ENCODE peak calls at places on chromosomes 13 and 19, in six cellular contexts. S is A549, M is PC-3, J is mammary epithelial cell, E is PC-9, C is IMR-90. Q is an unnamed sample.
A peak's percentile ranks its signal among the peaks of the same experiment; 100 is the strongest.

GRCh38 chr13:97194473-97194872 is 27.7 kb upstream of the MBNL2 start:
- DNase-seq in J (peak; percentile 74), E (peak; percentile 76), C (peak; percentile 78), S (no peak), M (peak; percentile 71), Q (peak; percentile 45)

GRCh38 chr13:55566334-55566733 is 1574.4 kb upstream of the PRR20A start:
- DNase-seq in M (no peak), S (no peak), C (no peak), J (no peak), E (no peak), Q (no peak)

GRCh38 chr13:64054306-64054705 is 2638.7 kb upstream of the PCDH20 start:
- DNase-seq in J (no peak), S (no peak), C (no peak), M (no peak), E (no peak), Q (no peak)

GRCh38 chr13:99220199-99220931 is 19.7 kb downstream of the UBAC2 start:
- DNase-seq in C (no peak), J (no peak), M (no peak), S (no peak), E (no peak), Q (no peak)

GRCh38 chr13:48050550-48050949 is 13.0 kb downstream of the NUDT15 start:
- DNase-seq in E (no peak), C (no peak), S (no peak), J (no peak), M (no peak), Q (no peak)

GRCh38 chr19:39602224-39602623 is at the start of gene LGALS13:
- DNase-seq in S (no peak), C (no peak), J (no peak), E (no peak), M (no peak), Q (no peak)

GRCh38 chr13:34254366-34254765 is 436.4 kb downstream of the RFC3 start:
- DNase-seq in M (no peak), S (no peak), J (peak; percentile 40), E (no peak), C (no peak), Q (no peak)

GRCh38 chr19:9935409-9936062 is 779 bp downstream of the OLFM2 start:
- DNase-seq in C (no peak), E (no peak), M (no peak), S (no peak), J (no peak), Q (no peak)

GRCh38 chr13:97242755-97243497 is 20.8 kb downstream of the MBNL2 start:
- DNase-seq in C (no peak), M (no peak), S (no peak), J (no peak), E (no peak), Q (no peak)

GRCh38 chr19:42065511-42065910 is 4.5 kb downstream of the GRIK5 start:
- DNase-seq in C (no peak), J (no peak), E (no peak), S (no peak), M (no peak), Q (no peak)

GRCh38 chr13:33611016-33611805 is 206.7 kb upstream of the RFC3 start:
- DNase-seq in E (no peak), J (no peak), C (peak; percentile 64), M (no peak), S (no peak), Q (no peak)

GRCh38 chr19:38596057-38596981 is 21.4 kb downstream of the MAP4K1 start:
- DNase-seq in C (no peak), S (peak; percentile 90), J (no peak), M (peak; percentile 14), E (peak; percentile 85), Q (no peak)

GRCh38 chr13:47117268-47117667 is 220.4 kb upstream of the HTR2A start:
- DNase-seq in E (no peak), S (no peak), M (peak; percentile 68), J (peak; percentile 9), C (peak; percentile 89), Q (no peak)

GRCh38 chr19:7687177-7687576 is 6.5 kb downstream of the TRAPPC5 start:
- DNase-seq in C (no peak), J (no peak), E (no peak), S (no peak), M (no peak), Q (no peak)

GRCh38 chr13:50215389-50215788 is 200.1 kb downstream of the KCNRG start:
- DNase-seq in M (no peak), S (no peak), E (no peak), C (no peak), J (no peak), Q (no peak)

GRCh38 chr19:40542197-40542859 is 34.3 kb upstream of the SHKBP1 start:
- DNase-seq in C (peak; percentile 60), M (no peak), E (no peak), S (no peak), J (no peak), Q (no peak)

GRCh38 chr13:29594710-29595379 is 643 bp downstream of the SLC7A1 start:
- DNase-seq in E (peak; percentile 34), C (peak; percentile 59), S (peak; percentile 15), J (peak; percentile 50), M (peak; percentile 47), Q (no peak)

GRCh38 chr13:73190477-73190876 is 131.7 kb downstream of the KLF5 start:
- DNase-seq in M (no peak), S (no peak), E (no peak), C (no peak), J (no peak), Q (no peak)
- H3K4me2 ChIP-seq in M (peak overlapping the region; percentile 29), S (peak overlapping the region; percentile 70), E (no peak overlapping the region), C (peak overlapping the region; percentile 88), J (peak overlapping the region; percentile 33), Q (peak overlapping the region; percentile 39)

DNA sequence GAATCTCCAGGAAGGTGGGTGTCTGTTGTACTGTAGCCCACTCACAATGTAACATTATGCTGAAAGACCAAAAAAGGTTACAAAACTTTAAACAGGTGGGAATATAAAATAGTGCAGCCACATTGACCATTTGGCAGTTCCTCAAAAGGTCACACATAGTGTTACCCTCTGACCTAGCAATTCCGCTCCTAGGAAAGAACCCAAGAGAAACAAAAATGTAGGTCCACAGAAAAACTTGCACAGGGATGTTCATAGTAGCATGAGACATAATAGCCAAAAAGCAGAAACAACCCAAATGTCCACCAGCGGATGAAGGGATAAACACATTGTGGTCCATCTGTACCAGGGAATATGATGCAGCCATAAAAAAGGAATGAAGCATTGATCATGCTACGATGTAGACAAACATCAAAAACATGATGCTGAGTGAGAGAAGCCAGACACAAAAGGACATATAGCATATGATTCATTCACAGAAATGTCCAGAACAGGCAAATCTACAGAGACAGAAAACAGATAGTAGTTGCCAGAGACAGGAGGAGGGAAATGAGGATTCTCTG is 27.9 kb downstream of the CPAMD8 start:
- DNase-seq in J (no peak), M (no peak), E (no peak), S (no peak), C (no peak), Q (no peak)
- H3K4me2 ChIP-seq in J (no peak overlapping the region), M (no peak overlapping the region), E (no peak overlapping the region), S (no peak overlapping the region), C (no peak overlapping the region), Q (no peak overlapping the region)

DNA sequence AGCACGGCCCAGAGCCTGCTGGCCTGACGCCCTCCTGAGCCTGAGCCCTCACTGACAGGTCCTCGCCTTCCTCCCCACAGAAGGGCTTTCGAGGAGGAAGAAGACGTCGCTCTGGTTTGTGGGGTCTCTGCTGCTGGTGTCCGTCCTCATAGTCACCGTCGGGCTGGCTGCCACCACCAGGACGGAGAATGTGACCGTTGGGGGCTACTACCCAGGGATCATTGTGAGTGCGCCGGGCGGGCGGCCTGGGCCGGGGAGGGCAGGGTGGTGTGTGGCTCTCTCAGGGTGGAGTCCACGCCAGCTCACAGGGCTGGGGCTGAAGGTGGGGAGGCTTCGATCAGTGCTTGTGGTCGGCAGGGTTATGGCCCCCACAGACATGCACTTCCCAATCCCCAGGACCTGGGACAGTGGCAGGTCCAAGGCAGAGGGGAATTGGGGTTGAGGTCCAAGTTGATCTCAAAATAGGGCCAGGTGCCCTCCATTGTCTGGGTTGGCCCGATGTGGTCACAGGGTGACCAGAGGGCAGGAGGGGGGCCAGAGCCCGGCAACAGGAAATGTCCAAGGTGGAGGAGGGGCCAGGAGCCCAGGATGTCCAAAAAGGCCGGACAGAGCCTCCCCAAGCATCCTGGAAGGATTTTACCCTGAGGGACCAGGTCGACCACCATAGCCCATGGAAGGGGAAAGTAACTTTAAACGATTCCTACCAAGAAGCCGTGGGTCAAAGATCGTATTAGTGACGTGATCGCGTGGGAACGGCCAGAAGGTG is 7.2 kb downstream of the TMEM255B start:
- DNase-seq in E (no peak), S (no peak), J (no peak), M (no peak), C (no peak), Q (no peak)
- H3K4me2 ChIP-seq in E (no peak overlapping the region), S (no peak overlapping the region), J (no peak overlapping the region), M (no peak overlapping the region), C (no peak overlapping the region), Q (no peak overlapping the region)

GRCh38 chr13:80337011-80337688 is 3.8 kb downstream of the SPRY2 start:
- DNase-seq in E (no peak), J (peak; percentile 51), C (no peak), M (no peak), S (no peak), Q (no peak)

GRCh38 chr13:80337706-80338105 is 3.2 kb downstream of the SPRY2 start:
- DNase-seq in S (no peak), C (no peak), M (no peak), E (no peak), J (peak; percentile 29), Q (no peak)

GRCh38 chr13:80336335-80336734 is 4.6 kb downstream of the SPRY2 start:
- DNase-seq in J (peak; percentile 35), S (no peak), E (no peak), M (no peak), C (peak; percentile 18), Q (no peak)

GRCh38 chr13:80338781-80339577 is 1.9 kb downstream of the SPRY2 start:
- DNase-seq in J (peak; percentile 71), M (peak; percentile 56), S (no peak), E (peak; percentile 67), C (peak; percentile 88), Q (no peak)

GRCh38 chr13:80334582-80335260 is 6.2 kb downstream of the SPRY2 start:
- DNase-seq in C (peak; percentile 43), J (peak; percentile 60), E (no peak), M (peak; percentile 39), S (no peak), Q (no peak)
- H3K4me2 ChIP-seq in C (peak overlapping the region; percentile 44), J (peak overlapping the region; percentile 82), E (no peak overlapping the region), M (peak overlapping the region; percentile 33), S (peak overlapping the region; percentile 84), Q (peak overlapping the region; percentile 39)

DNA sequence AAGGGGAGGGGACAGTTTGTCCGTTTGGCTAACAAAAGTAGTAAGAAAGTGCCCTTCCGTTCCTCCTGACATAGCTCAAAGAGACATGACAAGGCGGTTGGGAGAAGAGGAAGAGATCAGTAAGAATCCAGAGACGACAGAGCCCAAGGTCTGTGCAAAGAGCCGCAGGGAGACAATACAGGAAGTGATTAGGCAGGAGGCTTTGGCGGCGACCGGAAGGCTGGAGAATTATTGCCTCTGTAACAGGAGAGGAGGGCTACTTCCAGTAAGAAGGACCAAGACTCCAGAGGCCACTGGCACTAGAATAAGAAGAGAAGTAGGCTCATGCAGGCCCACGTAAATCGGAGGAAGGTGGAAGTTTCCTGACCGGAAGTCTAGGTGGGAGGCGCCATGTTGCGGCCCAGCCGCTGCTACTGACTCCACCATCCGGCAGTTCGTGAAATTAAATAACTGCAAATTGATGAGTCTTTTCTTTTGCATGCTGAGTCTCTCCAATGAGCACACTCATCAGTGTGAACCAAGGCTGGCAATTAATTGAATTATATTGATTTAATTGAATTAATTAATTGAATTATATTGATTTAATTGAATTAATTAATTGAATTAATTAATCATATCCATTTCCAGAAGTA is 9.9 kb downstream of the RFX2 start:
- DNase-seq in J (no peak), E (no peak), C (no peak), S (no peak), M (no peak), Q (no peak)
- H3K4me2 ChIP-seq in J (no peak overlapping the region), E (no peak overlapping the region), C (no peak overlapping the region), S (no peak overlapping the region), M (no peak overlapping the region), Q (peak overlapping the region; percentile 12)

Q was measured in keratinocyte.